ENCODE peak calls at places on chromosomes 1 and 21, in nine cellular contexts. One of them, this sample, is unnamed.

GRCh38 chr1:246907472-246907871 is 24.3 kb downstream of the AHCTF1 start:
- DNase-seq in cardiac muscle cell: peak
- DNase-seq in activated CD4-positive, alpha-beta T cell treated with anti-CD3 and anti-CD28 coated beads for 1 hour: no peak
- DNase-seq in right cardiac atrium: no peak
- DNase-seq in anterior cingulate cortex: no peak
- DNase-seq in stimulated activated CD8-positive, alpha-beta memory T cell treated with anti-CD3 and anti-CD28 coated beads, Interleukin-7, amount 100 ng/mL, for 24 hours: no peak
- DNase-seq in SW480: peak
- DNase-seq in HS-5: no peak
- DNase-seq in sigmoid colon: no peak
- DNase-seq in this sample: no peak

GRCh38 chr1:2961661-2962060 is 59.6 kb upstream of the ACTRT2 start:
- DNase-seq in stimulated activated CD8-positive, alpha-beta memory T cell treated with anti-CD3 and anti-CD28 coated beads, Interleukin-7, amount 100 ng/mL, for 24 hours: no peak
- DNase-seq in sigmoid colon: peak
- DNase-seq in activated CD4-positive, alpha-beta T cell treated with anti-CD3 and anti-CD28 coated beads for 1 hour: no peak
- DNase-seq in right cardiac atrium: no peak
- DNase-seq in SW480: no peak
- DNase-seq in HS-5: no peak
- DNase-seq in cardiac muscle cell: no peak
- DNase-seq in anterior cingulate cortex: no peak
- DNase-seq in this sample: no peak

GRCh38 chr1:23577056-23577985 is 18.0 kb upstream of the ID3 start:
- DNase-seq in activated CD4-positive, alpha-beta T cell treated with anti-CD3 and anti-CD28 coated beads for 1 hour: no peak
- DNase-seq in cardiac muscle cell: peak
- DNase-seq in HS-5: peak
- DNase-seq in right cardiac atrium: peak
- DNase-seq in sigmoid colon: peak
- DNase-seq in anterior cingulate cortex: no peak
- DNase-seq in stimulated activated CD8-positive, alpha-beta memory T cell treated with anti-CD3 and anti-CD28 coated beads, Interleukin-7, amount 100 ng/mL, for 24 hours: no peak
- DNase-seq in SW480: no peak
- DNase-seq in this sample: no peak

GRCh38 chr1:225816643-225817538 is 7.0 kb downstream of the EPHX1 start:
- DNase-seq in right cardiac atrium: peak
- DNase-seq in cardiac muscle cell: no peak
- DNase-seq in HS-5: no peak
- DNase-seq in sigmoid colon: peak
- DNase-seq in anterior cingulate cortex: no peak
- DNase-seq in stimulated activated CD8-positive, alpha-beta memory T cell treated with anti-CD3 and anti-CD28 coated beads, Interleukin-7, amount 100 ng/mL, for 24 hours: no peak
- DNase-seq in SW480: no peak
- DNase-seq in activated CD4-positive, alpha-beta T cell treated with anti-CD3 and anti-CD28 coated beads for 1 hour: no peak
- DNase-seq in this sample: no peak

GRCh38 chr1:1081311-1082238 is 7.5 kb upstream of the RNF223 start:
- DNase-seq in anterior cingulate cortex: no peak
- DNase-seq in right cardiac atrium: no peak
- DNase-seq in sigmoid colon: peak
- DNase-seq in cardiac muscle cell: no peak
- DNase-seq in SW480: no peak
- DNase-seq in stimulated activated CD8-positive, alpha-beta memory T cell treated with anti-CD3 and anti-CD28 coated beads, Interleukin-7, amount 100 ng/mL, for 24 hours: no peak
- DNase-seq in activated CD4-positive, alpha-beta T cell treated with anti-CD3 and anti-CD28 coated beads for 1 hour: no peak
- DNase-seq in HS-5: no peak
- DNase-seq in this sample: no peak

GRCh38 chr1:48524892-48525467 is 53.0 kb upstream of the SPATA6 start:
- DNase-seq in anterior cingulate cortex: no peak
- DNase-seq in HS-5: no peak
- DNase-seq in stimulated activated CD8-positive, alpha-beta memory T cell treated with anti-CD3 and anti-CD28 coated beads, Interleukin-7, amount 100 ng/mL, for 24 hours: no peak
- DNase-seq in right cardiac atrium: no peak
- DNase-seq in sigmoid colon: no peak
- DNase-seq in activated CD4-positive, alpha-beta T cell treated with anti-CD3 and anti-CD28 coated beads for 1 hour: no peak
- DNase-seq in cardiac muscle cell: no peak
- DNase-seq in SW480: no peak
- DNase-seq in this sample: no peak

GRCh38 chr1:1183833-1184775 is 10.4 kb downstream of the TTLL10 start:
- DNase-seq in cardiac muscle cell: no peak
- DNase-seq in SW480: no peak
- DNase-seq in activated CD4-positive, alpha-beta T cell treated with anti-CD3 and anti-CD28 coated beads for 1 hour: no peak
- DNase-seq in sigmoid colon: no peak
- DNase-seq in right cardiac atrium: no peak
- DNase-seq in anterior cingulate cortex: no peak
- DNase-seq in stimulated activated CD8-positive, alpha-beta memory T cell treated with anti-CD3 and anti-CD28 coated beads, Interleukin-7, amount 100 ng/mL, for 24 hours: no peak
- DNase-seq in HS-5: no peak
- DNase-seq in this sample: no peak

GRCh38 chr1:165501975-165502358 is 41.8 kb upstream of the LRRC52 start:
- DNase-seq in activated CD4-positive, alpha-beta T cell treated with anti-CD3 and anti-CD28 coated beads for 1 hour: no peak
- DNase-seq in HS-5: no peak
- DNase-seq in anterior cingulate cortex: no peak
- DNase-seq in stimulated activated CD8-positive, alpha-beta memory T cell treated with anti-CD3 and anti-CD28 coated beads, Interleukin-7, amount 100 ng/mL, for 24 hours: no peak
- DNase-seq in sigmoid colon: no peak
- DNase-seq in SW480: no peak
- DNase-seq in cardiac muscle cell: no peak
- DNase-seq in right cardiac atrium: no peak
- DNase-seq in this sample: no peak

GRCh38 chr21:36864974-36865373 is 101.5 kb downstream of the HLCS start:
- DNase-seq in activated CD4-positive, alpha-beta T cell treated with anti-CD3 and anti-CD28 coated beads for 1 hour: no peak
- DNase-seq in SW480: no peak
- DNase-seq in anterior cingulate cortex: no peak
- DNase-seq in stimulated activated CD8-positive, alpha-beta memory T cell treated with anti-CD3 and anti-CD28 coated beads, Interleukin-7, amount 100 ng/mL, for 24 hours: no peak
- DNase-seq in sigmoid colon: no peak
- DNase-seq in cardiac muscle cell: no peak
- DNase-seq in HS-5: no peak
- DNase-seq in right cardiac atrium: no peak
- DNase-seq in this sample: no peak

GRCh38 chr1:182264187-182264586 is 127.4 kb downstream of the GLUL start:
- DNase-seq in activated CD4-positive, alpha-beta T cell treated with anti-CD3 and anti-CD28 coated beads for 1 hour: no peak
- DNase-seq in cardiac muscle cell: no peak
- DNase-seq in stimulated activated CD8-positive, alpha-beta memory T cell treated with anti-CD3 and anti-CD28 coated beads, Interleukin-7, amount 100 ng/mL, for 24 hours: no peak
- DNase-seq in anterior cingulate cortex: no peak
- DNase-seq in right cardiac atrium: no peak
- DNase-seq in HS-5: no peak
- DNase-seq in SW480: no peak
- DNase-seq in sigmoid colon: no peak
- DNase-seq in this sample: no peak

GRCh38 chr1:33374336-33375105 is 53.6 kb upstream of the A3GALT2 start:
- DNase-seq in right cardiac atrium: no peak
- DNase-seq in SW480: no peak
- DNase-seq in stimulated activated CD8-positive, alpha-beta memory T cell treated with anti-CD3 and anti-CD28 coated beads, Interleukin-7, amount 100 ng/mL, for 24 hours: no peak
- DNase-seq in anterior cingulate cortex: no peak
- DNase-seq in sigmoid colon: no peak
- DNase-seq in cardiac muscle cell: no peak
- DNase-seq in HS-5: no peak
- DNase-seq in activated CD4-positive, alpha-beta T cell treated with anti-CD3 and anti-CD28 coated beads for 1 hour: no peak
- DNase-seq in this sample: no peak

GRCh38 chr1:23539698-23540266 is 8.7 kb upstream of the E2F2 start:
- DNase-seq in anterior cingulate cortex: peak
- DNase-seq in SW480: peak
- DNase-seq in cardiac muscle cell: peak
- DNase-seq in HS-5: peak
- DNase-seq in stimulated activated CD8-positive, alpha-beta memory T cell treated with anti-CD3 and anti-CD28 coated beads, Interleukin-7, amount 100 ng/mL, for 24 hours: peak
- DNase-seq in right cardiac atrium: peak
- DNase-seq in activated CD4-positive, alpha-beta T cell treated with anti-CD3 and anti-CD28 coated beads for 1 hour: peak
- DNase-seq in sigmoid colon: peak
- DNase-seq in this sample: peak

This sample was measured in neuronal stem cell.